ENCODE peak calls at places on chromosomes 11 and 22, in six cellular contexts. D is lung; P is uterus; Q is AG04450; K is HT1080; S is stimulated activated CD4-positive, alpha-beta T cell treated with anti-CD3 and anti-CD28 coated beads, Interleukin-15, amount 100 ng/mL, for 1 hour. F is an unnamed sample.

GRCh38 chr11:110468095-110468494 is 38.3 kb downstream of the FDX1 start:
- DNase-seq in Q (no peak), S (no peak), K (no peak), P (no peak), D (no peak), F (no peak)

GRCh38 chr11:1419811-1420210 is 30.1 kb downstream of the BRSK2 start:
- DNase-seq in S (no peak), P (no peak), Q (no peak), D (no peak), K (no peak), F (no peak)

GRCh38 chr11:121543981-121544380 is 91.2 kb upstream of the SORL1-AS1 start:
- DNase-seq in K (no peak), Q (no peak), D (no peak), S (no peak), P (no peak), F (no peak)

GRCh38 chr22:35739642-35740041 is 22.0 kb downstream of the APOL5 start:
- DNase-seq in P (no peak), Q (no peak), S (no peak), D (no peak), K (no peak), F (no peak)

GRCh38 chr22:39574779-39575551 is 4.4 kb downstream of the CACNA1I start:
- DNase-seq in P (no peak), K (peak), D (no peak), Q (peak), S (no peak), F (peak)

GRCh38 chr22:49574861-49575702 is 252.6 kb downstream of the BRD1 start:
- DNase-seq in D (no peak), Q (no peak), S (no peak), K (peak), P (no peak), F (no peak)

GRCh38 chr11:126816655-126817054 is 183.9 kb downstream of the KIRREL3 start:
- DNase-seq in S (no peak), K (peak), D (no peak), P (no peak), Q (no peak), F (no peak)

GRCh38 chr11:44955019-44955738 is 4.5 kb upstream of the TP53I11 start:
- DNase-seq in S (no peak), D (peak), Q (peak), P (peak), K (peak), F (peak)

GRCh38 chr22:43334378-43334777 is 8.8 kb downstream of the SCUBE1 start:
- DNase-seq in D (no peak), Q (no peak), K (no peak), S (no peak), P (no peak), F (no peak)

GRCh38 chr11:134437821-134438220 is 25.8 kb upstream of the B3GAT1 start:
- DNase-seq in S (no peak), P (no peak), Q (no peak), K (no peak), D (no peak), F (no peak)

GRCh38 chr22:49847751-49848689 is 5.6 kb upstream of the ZBED4 start:
- DNase-seq in D (no peak), S (no peak), P (no peak), K (no peak), Q (no peak), F (no peak)

GRCh38 chr11:86396403-86396802 is 21.7 kb downstream of the CCDC81 start:
- DNase-seq in P (no peak), Q (peak), S (no peak), K (peak), D (no peak), F (no peak)

GRCh38 chr11:15558513-15559181 is 443.9 kb downstream of the INSC start:
- DNase-seq in D (no peak), S (no peak), Q (no peak), P (no peak), K (no peak), F (no peak)

GRCh38 chr22:30436196-30436595 is 10.6 kb downstream of the MTFP1 start:
- DNase-seq in P (no peak), K (no peak), D (no peak), S (no peak), Q (no peak), F (no peak)

GRCh38 chr22:29607426-29607825 is 4.0 kb downstream of the NF2 start:
- DNase-seq in P (no peak), Q (no peak), K (no peak), D (no peak), S (no peak), F (no peak)

GRCh38 chr11:73184953-73185671 is 33.0 kb upstream of the P2RY2 start:
- DNase-seq in D (peak), S (no peak), K (peak), P (peak), Q (no peak), F (peak)

GRCh38 chr11:34439521-34440258 is 956 bp downstream of the CAT start:
- DNase-seq in Q (no peak), P (no peak), S (no peak), K (no peak), D (no peak), F (peak)

GRCh38 chr11:10657308-10658271 is 36.0 kb downstream of the IRAG1 start:
- DNase-seq in K (peak), Q (peak), P (no peak), S (no peak), D (no peak), F (peak)

GRCh38 chr22:37289156-37289735 is 6.9 kb downstream of the CYTH4 start:
- DNase-seq in S (no peak), P (no peak), Q (no peak), D (no peak), K (no peak), F (no peak)

GRCh38 chr22:36110306-36110791 is 50.2 kb downstream of the APOL3 start:
- DNase-seq in K (no peak), Q (no peak), P (no peak), D (no peak), S (no peak), F (no peak)

GRCh38 chr11:17547051-17547577 is at the start of gene OTOG:
- DNase-seq in D (no peak), Q (no peak), S (no peak), K (no peak), P (no peak), F (no peak)

GRCh38 chr11:34318111-34319037 is 39.4 kb downstream of the ABTB2 start:
- DNase-seq in P (no peak), S (no peak), K (peak), Q (no peak), D (no peak), F (peak)

GRCh38 chr11:78806214-78807004 is 231.7 kb upstream of the NARS2 start:
- DNase-seq in P (no peak), S (no peak), D (no peak), Q (no peak), K (peak), F (no peak)

GRCh38 chr11:45921561-45922424 is 663 bp upstream of the LARGE2 start:
- DNase-seq in P (peak), D (peak), K (no peak), S (no peak), Q (no peak), F (no peak)

GRCh38 chr11:19980957-19981669 is 179.2 kb downstream of the DBX1 start:
- DNase-seq in Q (peak), P (peak), S (no peak), D (no peak), K (no peak), F (no peak)

GRCh38 chr11:57481915-57482781 is 21.8 kb downstream of the RTN4RL2 start:
- DNase-seq in P (no peak), K (no peak), S (no peak), Q (no peak), D (no peak), F (no peak)

GRCh38 chr22:43482310-43482625 is 70.5 kb downstream of the MPPED1 start:
- DNase-seq in P (no peak), K (no peak), Q (no peak), S (no peak), D (no peak), F (no peak)

GRCh38 chr11:95917188-95918036 is 6.5 kb downstream of the MTMR2 start:
- DNase-seq in Q (no peak), D (no peak), S (no peak), K (no peak), P (no peak), F (peak)

GRCh38 chr11:86553322-86553721 is 119.1 kb downstream of the ME3 start:
- DNase-seq in K (no peak), Q (no peak), S (no peak), P (no peak), D (no peak), F (no peak)

GRCh38 chr11:111694851-111695250 is 71.3 kb downstream of the PPP2R1B start:
- DNase-seq in K (peak), S (no peak), P (no peak), Q (peak), D (no peak), F (peak)

GRCh38 chr11:126202646-126203359 is 8.6 kb downstream of the RPUSD4 start:
- DNase-seq in P (no peak), D (no peak), Q (no peak), S (no peak), K (no peak), F (no peak)

GRCh38 chr11:128467610-128468041 is 119.7 kb downstream of the ETS1 start:
- DNase-seq in Q (peak), D (no peak), K (peak), S (no peak), P (no peak), F (peak)

GRCh38 chr22:25419247-25420113 is 145.0 kb upstream of the GRK3 start:
- DNase-seq in Q (no peak), D (peak), K (no peak), P (no peak), S (no peak), F (no peak)

GRCh38 chr11:1204381-1205101 is 18.3 kb upstream of the MUC5B start:
- DNase-seq in Q (no peak), D (no peak), S (no peak), P (no peak), K (no peak), F (no peak)

GRCh38 chr11:61728066-61728939 is 24.1 kb upstream of the MYRF start:
- DNase-seq in S (no peak), D (no peak), Q (no peak), K (no peak), P (no peak), F (peak)

GRCh38 chr11:114209343-114209742 is 86.9 kb upstream of the NNMT start:
- DNase-seq in S (no peak), D (no peak), P (no peak), K (no peak), Q (no peak), F (no peak)

GRCh38 chr11:30128269-30128932 is 102.4 kb upstream of the FSHB start:
- DNase-seq in K (peak), Q (peak), S (no peak), D (no peak), P (no peak), F (peak)